ENCODE peak calls at places on chromosomes 4 and X, in seven cellular contexts. J is naive thymus-derived CD4-positive, alpha-beta T cell; Z is kidney epithelial cell; Q is C1 segment of cervical spinal cord; S is iPS-NIHi11; P is Right ventricle myocardium superior; V is sciatic nerve. U is an unnamed sample.

GRCh38 chrX:137550561-137551305 is 15.2 kb upstream of the ZIC3 start:
- DNase-seq in J (no peak), Z (no peak), Q (no peak), S (no peak), P (no peak), V (no peak), U (no peak)

GRCh38 chr4:87339440-87339839 is 16.8 kb upstream of the HSD17B13 start:
- DNase-seq in J (no peak), Z (no peak), Q (no peak), S (no peak), P (no peak), V (no peak), U (no peak)

GRCh38 chr4:7625073-7625472 is 190.3 kb upstream of the PSAPL1 start:
- DNase-seq in J (no peak), Z (no peak), Q (no peak), S (no peak), P (no peak), V (no peak), U (no peak)

GRCh38 chr4:101074326-101074725 is 273.0 kb downstream of the PPP3CA start:
- DNase-seq in J (no peak), Z (no peak), Q (no peak), S (no peak), P (no peak), V (no peak), U (no peak)

GRCh38 chrX:40207626-40208025 is 109.9 kb upstream of the BCOR start:
- DNase-seq in J (no peak), Z (no peak), Q (no peak), S (no peak), P (no peak), V (no peak), U (no peak)

GRCh38 chrX:34578237-34578636 is 78.8 kb downstream of the TMEM47 start:
- DNase-seq in J (no peak), Z (peak; percentile 9), Q (no peak), S (no peak), P (no peak), V (no peak), U (no peak)

GRCh38 chr4:74217365-74217764 is 59.4 kb downstream of the MTHFD2L start:
- DNase-seq in J (no peak), Z (no peak), Q (no peak), S (no peak), P (no peak), V (no peak), U (no peak)

GRCh38 chr4:948101-948935 is 16.1 kb downstream of the TMEM175 start:
- DNase-seq in J (no peak), Z (no peak), Q (no peak), S (peak; percentile 10), P (peak; percentile 36), V (peak; percentile 50), U (no peak)

GRCh38 chrX:44017726-44018125 is 44.5 kb upstream of the NDP start:
- DNase-seq in J (no peak), Z (no peak), Q (no peak), S (no peak), P (no peak), V (no peak), U (no peak)

GRCh38 chrX:50747471-50747900 is 66.5 kb downstream of the SHROOM4 start:
- DNase-seq in J (peak; percentile 3), Z (no peak), Q (no peak), S (peak; percentile 33), P (no peak), V (no peak), U (no peak)

GRCh38 chr4:79922011-79922410 is 151.0 kb downstream of the ANTXR2 start:
- DNase-seq in J (no peak), Z (no peak), Q (no peak), S (no peak), P (no peak), V (no peak), U (no peak)

GRCh38 chr4:95507147-95507546 is 41.6 kb downstream of the UNC5C start:
- DNase-seq in J (no peak), Z (no peak), Q (no peak), S (no peak), P (no peak), V (no peak), U (no peak)

GRCh38 chr4:6277139-6277802 is 7.6 kb downstream of the WFS1 start:
- DNase-seq in J (no peak), Z (no peak), Q (no peak), S (no peak), P (peak; percentile 66), V (no peak), U (no peak)

GRCh38 chr4:37803348-37803973 is 23.0 kb upstream of the PGM2 start:
- DNase-seq in J (peak; percentile 60), Z (no peak), Q (no peak), S (peak; percentile 19), P (no peak), V (no peak), U (no peak)

GRCh38 chr4:122537388-122538135 is 81.0 kb upstream of the IL2 start:
- DNase-seq in J (no peak), Z (no peak), Q (no peak), S (no peak), P (no peak), V (no peak), U (no peak)

GRCh38 chrX:45322382-45322781 is 121.7 kb upstream of the DIPK2B start:
- DNase-seq in J (peak; percentile 14), Z (peak; percentile 10), Q (no peak), S (peak; percentile 21), P (no peak), V (no peak), U (no peak)

GRCh38 chr4:36208884-36209473 is 35.3 kb downstream of the ARAP2 start:
- DNase-seq in J (peak; percentile 42), Z (no peak), Q (no peak), S (no peak), P (no peak), V (no peak), U (no peak)

GRCh38 chr4:88244821-88245579 is 39.4 kb downstream of the PPM1K start:
- DNase-seq in J (peak; percentile 28), Z (no peak), Q (no peak), S (no peak), P (peak; percentile 54), V (no peak), U (no peak)

GRCh38 chr4:146134761-146135160 is 40.8 kb upstream of the LSM6 start:
- DNase-seq in J (no peak), Z (no peak), Q (no peak), S (no peak), P (no peak), V (no peak), U (no peak)

GRCh38 chr4:83252782-83253405 is 31.7 kb downstream of the COQ2 start:
- DNase-seq in J (peak; percentile 85), Z (no peak), Q (no peak), S (peak; percentile 73), P (no peak), V (no peak), U (peak; percentile 54)

GRCh38 chr4:80237992-80238391 is 28.5 kb upstream of the FGF5 start:
- DNase-seq in J (no peak), Z (peak; percentile 37), Q (no peak), S (no peak), P (no peak), V (no peak), U (peak; percentile 45)

GRCh38 chrX:111869639-111870034 is 6.3 kb upstream of the TRPC5OS start:
- DNase-seq in J (peak; percentile 22), Z (no peak), Q (no peak), S (peak; percentile 47), P (no peak), V (no peak), U (no peak)

GRCh38 chr4:70958681-70959080 is 34.8 kb upstream of the DCK start:
- DNase-seq in J (no peak), Z (no peak), Q (no peak), S (no peak), P (no peak), V (no peak), U (no peak)

GRCh38 chr4:36328130-36328529 is 46.7 kb downstream of the DTHD1 start:
- DNase-seq in J (no peak), Z (no peak), Q (no peak), S (no peak), P (no peak), V (no peak), U (no peak)

GRCh38 chrX:49199906-49200771 is at the start of gene SYP:
- DNase-seq in J (peak; percentile 89), Z (peak; percentile 41), Q (peak; percentile 46), S (peak; percentile 88), P (peak; percentile 93), V (peak; percentile 92), U (no peak)

GRCh38 chr4:8745036-8745827 is 126.4 kb downstream of the HMX1 start:
- DNase-seq in J (no peak), Z (no peak), Q (no peak), S (no peak), P (peak; percentile 21), V (peak; percentile 28), U (no peak)

GRCh38 chr4:15913631-15913970 is 24.9 kb downstream of the FGFBP1 start:
- DNase-seq in J (no peak), Z (peak; percentile 99), Q (no peak), S (no peak), P (no peak), V (no peak), U (peak; percentile 98)

GRCh38 chr4:39729557-39729956 is 31.6 kb downstream of the UBE2K start:
- DNase-seq in J (no peak), Z (no peak), Q (no peak), S (no peak), P (no peak), V (no peak), U (no peak)

GRCh38 chr4:71841336-71841735 is 57.5 kb upstream of the GC start:
- DNase-seq in J (no peak), Z (no peak), Q (no peak), S (no peak), P (no peak), V (no peak), U (no peak)

GRCh38 chrX:104347860-104348259 is 93.1 kb upstream of the ESX1 start:
- DNase-seq in J (no peak), Z (peak; percentile 41), Q (no peak), S (no peak), P (no peak), V (no peak), U (no peak)

GRCh38 chrX:47540754-47541538 is 20.1 kb upstream of the ARAF start:
- DNase-seq in J (no peak), Z (peak; percentile 74), Q (peak; percentile 4), S (peak; percentile 91), P (peak; percentile 70), V (peak; percentile 79), U (no peak)

GRCh38 chr4:130306566-130306965 is 1210.6 kb downstream of the C4orf33 start:
- DNase-seq in J (no peak), Z (no peak), Q (no peak), S (peak; percentile 24), P (no peak), V (no peak), U (no peak)

GRCh38 chr4:141389649-141390048 is 169.0 kb downstream of the ZNF330 start:
- DNase-seq in J (no peak), Z (no peak), Q (no peak), S (no peak), P (no peak), V (no peak), U (peak; percentile 66)

GRCh38 chrX:38260231-38260630 is 39.6 kb upstream of the SRPX start:
- DNase-seq in J (no peak), Z (no peak), Q (no peak), S (peak; percentile 57), P (no peak), V (no peak), U (no peak)

GRCh38 chr4:48909697-48910096 is 3.1 kb upstream of the OCIAD2 start:
- DNase-seq in J (no peak), Z (peak; percentile 99), Q (no peak), S (peak; percentile 23), P (no peak), V (no peak), U (peak; percentile 89)

GRCh38 chr4:98642991-98643426 is 15.4 kb downstream of the TSPAN5 start:
- DNase-seq in J (no peak), Z (no peak), Q (no peak), S (no peak), P (no peak), V (no peak), U (no peak)

GRCh38 chrX:21373637-21374162 is 518 bp upstream of the CNKSR2 start:
- DNase-seq in J (no peak), Z (no peak), Q (peak; percentile 14), S (no peak), P (peak; percentile 64), V (no peak), U (no peak)